ENCODE peak calls at places on chromosome 12, in seven cellular contexts. A is HCT116, O is cardiac muscle cell, F is sigmoid colon, X is IMR-90, S is astrocyte of the spinal cord, Z is ascending aorta. W is an unnamed sample.

GRCh38 chr12:79063258-79063657 is 198.7 kb downstream of the SYT1 start:
- DNase-seq in A (no peak), O (peak), F (no peak), X (peak), S (peak), Z (no peak), W (no peak)

GRCh38 chr12:82529096-82529495 is 157.6 kb upstream of the TMTC2 start:
- DNase-seq in A (no peak), O (no peak), F (no peak), X (no peak), S (no peak), Z (no peak), W (no peak)

GRCh38 chr12:48793696-48794095 is 4.8 kb upstream of the ADCY6 start:
- DNase-seq in A (no peak), O (no peak), F (no peak), X (no peak), S (no peak), Z (no peak), W (no peak)

GRCh38 chr12:131671276-131671675 is 39.6 kb upstream of the SFSWAP start:
- DNase-seq in A (no peak), O (no peak), F (no peak), X (no peak), S (no peak), Z (no peak), W (no peak)

GRCh38 chr12:46533723-46534122 is 161.2 kb upstream of the SLC38A2 start:
- DNase-seq in A (no peak), O (peak), F (no peak), X (no peak), S (no peak), Z (no peak), W (no peak)

GRCh38 chr12:123712780-123713319 is 697 bp downstream of the ATP6V0A2 start:
- DNase-seq in A (no peak), O (peak), F (no peak), X (no peak), S (peak), Z (no peak), W (no peak)

GRCh38 chr12:3168775-3169221 is 91.6 kb downstream of the TSPAN9 start:
- DNase-seq in A (peak), O (peak), F (no peak), X (peak), S (peak), Z (no peak), W (no peak)

GRCh38 chr12:93243689-93244513 is 133.8 kb upstream of the NUDT4 start:
- DNase-seq in A (no peak), O (peak), F (peak), X (peak), S (peak), Z (no peak), W (no peak)

GRCh38 chr12:47156167-47156736 is 76.5 kb upstream of the AMIGO2 start:
- DNase-seq in A (no peak), O (peak), F (no peak), X (peak), S (peak), Z (no peak), W (no peak)

GRCh38 chr12:46300906-46301305 is 32.1 kb upstream of the SLC38A1 start:
- DNase-seq in A (no peak), O (peak), F (no peak), X (peak), S (peak), Z (no peak), W (no peak)

GRCh38 chr12:45331552-45331951 is 115.7 kb downstream of the ANO6 start:
- DNase-seq in A (no peak), O (no peak), F (no peak), X (peak), S (no peak), Z (no peak), W (no peak)

GRCh38 chr12:125340791-125341190 is 275.6 kb downstream of the AACS start:
- DNase-seq in A (no peak), O (peak), F (no peak), X (peak), S (peak), Z (no peak), W (no peak)

GRCh38 chr12:92094751-92095161 is 50.9 kb downstream of the BTG1 start:
- DNase-seq in A (no peak), O (peak), F (no peak), X (peak), S (peak), Z (no peak), W (no peak)

GRCh38 chr12:93804392-93805179 is 127.4 kb downstream of the CRADD start:
- DNase-seq in A (no peak), O (no peak), F (no peak), X (no peak), S (peak), Z (no peak), W (no peak)

GRCh38 chr12:108724054-108724889 is 7.0 kb downstream of the CORO1C start:
- DNase-seq in A (no peak), O (no peak), F (no peak), X (peak), S (peak), Z (no peak), W (no peak)

DNA sequence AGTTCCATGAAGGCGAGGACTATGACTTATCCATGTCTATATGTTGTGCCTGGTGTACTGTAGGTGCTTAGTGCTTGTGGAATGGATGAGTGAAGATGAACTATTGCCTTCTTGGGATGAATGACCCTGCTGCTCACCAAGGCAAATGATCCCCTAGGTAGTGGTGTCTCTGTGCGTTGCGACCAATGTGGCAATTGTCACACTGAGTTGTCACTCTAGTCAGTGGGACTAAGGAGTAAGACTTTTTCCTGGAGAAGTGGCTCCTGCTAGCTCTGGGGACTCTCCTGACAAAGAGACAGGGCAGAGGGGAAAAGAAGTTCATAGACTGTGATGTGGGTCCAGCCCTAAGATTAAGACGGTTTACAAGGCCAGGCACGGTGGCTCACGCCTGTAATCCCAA is 3.4 kb upstream of the ACVR1B start:
- DNase-seq in A (no peak), O (no peak), F (no peak), X (no peak), S (no peak), Z (no peak), W (no peak)
- TF ChIP-seq CTCF in A (no peak), O (no peak), F (no peak), X (no peak), S (no peak), Z (no peak), W (no peak)

GRCh38 chr12:102481705-102482104 is 1.3 kb upstream of the IGF1 start:
- DNase-seq in A (no peak), O (no peak), F (no peak), X (no peak), S (no peak), Z (no peak), W (no peak)

GRCh38 chr12:102479984-102480383 is 379 bp downstream of the IGF1 start:
- DNase-seq in A (no peak), O (no peak), F (no peak), X (no peak), S (no peak), Z (no peak), W (no peak)

GRCh38 chr12:102478416-102479098 is 1.8 kb downstream of the IGF1 start:
- DNase-seq in A (no peak), O (no peak), F (no peak), X (no peak), S (no peak), Z (no peak), W (no peak)

GRCh38 chr12:102479099-102479887 is 1.1 kb downstream of the IGF1 start:
- DNase-seq in A (no peak), O (no peak), F (no peak), X (no peak), S (no peak), Z (no peak), W (no peak)

DNA sequence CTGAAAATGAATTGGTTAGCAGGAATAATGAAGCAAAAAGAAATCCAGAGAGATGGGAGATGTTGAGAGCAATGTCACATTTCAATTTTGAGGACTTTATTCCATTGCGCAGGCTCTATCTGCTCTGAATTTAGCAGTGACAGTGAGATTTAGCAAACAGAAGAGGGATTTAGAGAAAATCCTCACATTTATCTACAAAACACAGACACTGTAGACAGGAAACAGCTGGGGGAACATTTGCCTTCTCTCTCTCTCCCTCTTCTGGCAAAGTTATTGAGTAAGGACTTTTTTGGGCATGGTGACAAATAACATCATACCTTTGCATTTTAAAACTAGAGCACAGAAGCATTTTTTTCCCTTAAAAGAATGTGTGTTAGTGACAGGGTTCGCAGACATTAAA is at the start of gene IGF1:
- DNase-seq in A (no peak), O (peak), F (no peak), X (peak), S (peak), Z (no peak), W (no peak)
- TF ChIP-seq CTCF in A (no peak), O (peak), F (no peak), X (peak), S (peak), Z (no peak), W (no peak)

DNA sequence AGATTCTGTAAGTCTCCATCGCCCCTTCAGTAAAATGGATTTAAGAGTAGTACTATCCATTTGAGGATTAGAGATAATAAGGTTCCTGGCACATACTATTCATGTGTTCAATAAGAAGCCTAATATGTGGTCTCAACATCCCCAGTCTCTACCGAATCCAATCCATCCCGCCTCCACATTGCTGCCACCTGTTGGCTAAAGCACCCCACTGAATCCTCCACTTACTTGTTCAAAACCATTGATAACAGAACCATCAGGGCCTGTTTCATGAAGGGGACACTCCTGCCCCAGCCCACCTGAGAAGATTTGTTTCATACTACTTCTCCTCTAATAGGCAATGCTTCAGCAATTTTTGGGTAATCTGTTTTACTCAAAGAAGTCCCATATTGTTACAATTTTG is 147.5 kb downstream of the SLC2A13 start:
- DNase-seq in A (no peak), O (peak), F (no peak), X (no peak), S (no peak), Z (no peak), W (no peak)
- TF ChIP-seq CTCF in A (peak), O (peak), F (no peak), X (no peak), S (peak), Z (no peak), W (no peak)

GRCh38 chr12:49976547-49976946 is 3.8 kb downstream of the AQP6 start:
- DNase-seq in A (no peak), O (no peak), F (no peak), X (no peak), S (no peak), Z (no peak), W (no peak)

GRCh38 chr12:49973361-49973830 is 649 bp downstream of the AQP6 start:
- DNase-seq in A (no peak), O (no peak), F (peak), X (no peak), S (no peak), Z (no peak), W (no peak)

GRCh38 chr12:49974231-49974675 is 1.5 kb downstream of the AQP6 start:
- DNase-seq in A (no peak), O (peak), F (peak), X (peak), S (peak), Z (no peak), W (peak)

GRCh38 chr12:49974677-49975369 is 2.1 kb downstream of the AQP6 start:
- DNase-seq in A (no peak), O (no peak), F (peak), X (no peak), S (no peak), Z (no peak), W (no peak)

GRCh38 chr12:49975370-49975761 is 2.6 kb downstream of the AQP6 start:
- DNase-seq in A (no peak), O (no peak), F (peak), X (no peak), S (no peak), Z (no peak), W (no peak)
- TF ChIP-seq CTCF in A (no peak), O (no peak), F (no peak), X (no peak), S (no peak), Z (no peak), W (no peak)

DNA sequence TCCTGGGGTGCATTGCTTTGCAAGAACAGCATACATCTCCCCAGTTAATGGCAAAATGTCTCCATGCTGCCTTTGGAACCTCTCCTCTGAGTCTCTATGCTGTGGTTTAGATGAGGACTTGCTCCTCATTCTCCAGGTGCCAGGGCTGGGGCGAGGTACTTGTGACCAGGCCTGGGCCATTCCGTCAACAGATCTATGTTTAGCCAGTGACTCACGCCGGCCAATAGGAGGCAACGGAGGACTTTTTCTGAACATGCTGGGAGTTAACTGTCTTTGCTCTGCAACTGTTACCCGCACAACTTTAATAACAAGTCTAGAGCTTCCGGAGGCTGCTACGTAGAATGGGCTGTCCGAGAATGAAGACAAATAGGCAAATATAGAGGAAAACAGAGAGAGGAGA is 214.2 kb downstream of the GLT1D1 start:
- DNase-seq in A (no peak), O (no peak), F (no peak), X (no peak), S (no peak), Z (no peak), W (no peak)
- TF ChIP-seq CTCF in A (no peak), O (no peak), F (no peak), X (no peak), S (no peak), Z (no peak), W (peak)

DNA sequence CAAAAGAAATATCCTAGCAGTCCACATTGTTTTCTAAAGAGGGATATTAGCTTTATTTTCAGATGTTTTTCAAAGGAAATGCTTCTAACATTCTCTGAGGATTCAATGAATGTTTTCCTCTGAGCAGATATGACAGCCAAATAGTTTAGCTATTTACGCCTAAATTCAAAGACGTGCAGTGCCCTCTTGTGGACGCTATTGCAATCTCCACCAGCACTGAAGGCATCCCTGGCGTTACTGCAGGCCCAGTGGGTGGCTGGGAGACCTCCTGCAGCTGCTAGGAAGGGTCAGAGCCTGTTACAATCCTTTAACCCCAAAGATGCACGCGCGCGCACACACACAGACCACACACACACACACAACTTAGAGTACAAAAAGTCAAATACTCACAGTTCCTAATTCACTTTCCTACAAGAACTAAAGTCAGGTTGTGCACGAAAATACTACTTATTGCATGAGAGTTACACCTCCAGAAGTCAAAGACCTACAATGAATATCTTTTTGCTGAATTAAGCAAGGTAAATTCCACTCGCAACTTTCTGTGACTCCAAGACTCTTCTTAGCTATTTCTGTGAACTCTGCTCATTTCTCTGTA is 589.3 kb upstream of the TMEM132C start:
- DNase-seq in A (no peak), O (peak), F (peak), X (peak), S (peak), Z (no peak), W (peak)
- TF ChIP-seq CTCF in A (peak), O (peak), F (no peak), X (peak), S (peak), Z (peak), W (peak)

DNA sequence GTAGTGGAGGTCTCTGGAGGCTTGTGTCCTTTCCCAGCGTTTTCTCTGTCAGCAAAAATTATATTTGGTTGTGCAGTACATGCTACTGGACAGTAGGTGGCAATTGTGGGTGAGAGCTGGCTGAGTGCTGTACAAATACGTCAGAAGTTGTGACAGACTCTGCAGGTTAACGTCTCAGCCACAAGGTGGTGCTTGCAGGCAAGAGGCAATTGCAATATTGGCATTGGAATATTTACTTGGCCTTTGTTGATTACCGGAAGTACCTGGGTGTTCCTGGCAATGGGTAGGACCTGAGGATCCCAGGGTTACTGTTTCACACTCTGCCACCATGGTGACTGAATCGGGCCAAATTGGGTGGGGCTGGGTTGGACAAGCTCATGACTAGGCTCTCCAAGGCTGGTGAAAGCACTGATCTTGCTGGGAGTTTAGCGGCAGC is 333.9 kb upstream of the LMO3 start:
- DNase-seq in A (peak), O (peak), F (no peak), X (peak), S (peak), Z (no peak), W (peak)
- TF ChIP-seq CTCF in A (peak), O (peak), F (no peak), X (peak), S (peak), Z (no peak), W (peak)

W was measured in neural crest cell.